ENCODE peak calls at places on chromosomes 5 and 9, in six cellular contexts. I, P, W, S, L and K are unnamed samples.
A peak's percentile ranks its signal among the peaks of the same experiment; 100 is the strongest.

GRCh38 chr9:13804532-13804931 is 509.4 kb downstream of the NFIB start:
- DNase-seq in I (peak; percentile 17), P (no peak), W (no peak), S (no peak), L (no peak), K (no peak)

GRCh38 chr5:151162794-151163193 is 5.2 kb upstream of the ANXA6 start:
- DNase-seq in I (peak; percentile 41), P (no peak), W (no peak), S (no peak), L (no peak), K (no peak)

GRCh38 chr9:91187965-91188344 is 173.8 kb downstream of the AUH start:
- DNase-seq in I (peak; percentile 82), P (no peak), W (no peak), S (no peak), L (no peak), K (no peak)

GRCh38 chr5:180633283-180634177 is 15.9 kb downstream of the FLT4 start:
- DNase-seq in I (no peak), P (no peak), W (no peak), S (no peak), L (no peak), K (no peak)

GRCh38 chr9:70795841-70796240 is 325.6 kb downstream of the TRPM3 start:
- DNase-seq in I (no peak), P (no peak), W (no peak), S (no peak), L (no peak), K (no peak)

GRCh38 chr9:108543251-108543768 is 312.5 kb downstream of the ACTL7B start:
- DNase-seq in I (peak; percentile 53), P (no peak), W (no peak), S (peak; percentile 25), L (no peak), K (no peak)

GRCh38 chr5:177539411-177539810 is 15.0 kb downstream of the FAM193B start:
- DNase-seq in I (peak; percentile 77), P (no peak), W (no peak), S (no peak), L (no peak), K (no peak)

GRCh38 chr5:147661576-147661975 is 121.0 kb downstream of the JAKMIP2 start:
- DNase-seq in I (no peak), P (no peak), W (no peak), S (no peak), L (no peak), K (no peak)

GRCh38 chr5:71955718-71956117 is 151.6 kb upstream of the MAP1B start:
- DNase-seq in I (no peak), P (no peak), W (no peak), S (no peak), L (no peak), K (no peak)

GRCh38 chr9:133050142-133050541 is 11.6 kb upstream of the CEL start:
- DNase-seq in I (peak; percentile 16), P (no peak), W (no peak), S (no peak), L (no peak), K (no peak)

GRCh38 chr9:31588010-31588409 is 796.4 kb upstream of the ACO1 start:
- DNase-seq in I (no peak), P (no peak), W (no peak), S (no peak), L (no peak), K (no peak)

GRCh38 chr5:98816574-98817222 is 43.2 kb downstream of the RGMB start:
- DNase-seq in I (no peak), P (no peak), W (no peak), S (no peak), L (peak; percentile 10), K (no peak)

GRCh38 chr5:122327110-122327509 is 15.1 kb downstream of the SNCAIP start:
- DNase-seq in I (no peak), P (no peak), W (no peak), S (no peak), L (no peak), K (no peak)

GRCh38 chr5:171709930-171710329 is 75.7 kb upstream of the SMIM23 start:
- DNase-seq in I (no peak), P (no peak), W (no peak), S (no peak), L (no peak), K (no peak)

GRCh38 chr5:56668996-56669395 is 146.4 kb upstream of the MAP3K1 start:
- DNase-seq in I (no peak), P (no peak), W (no peak), S (no peak), L (peak; percentile 58), K (no peak)

GRCh38 chr5:56671571-56671970 is 143.8 kb upstream of the MAP3K1 start:
- DNase-seq in I (no peak), P (no peak), W (no peak), S (no peak), L (no peak), K (no peak)

GRCh38 chr5:56667692-56668091 is 147.7 kb upstream of the MAP3K1 start:
- DNase-seq in I (no peak), P (no peak), W (no peak), S (no peak), L (no peak), K (no peak)

GRCh38 chr5:56670916-56671315 is 144.4 kb upstream of the MAP3K1 start:
- DNase-seq in I (peak; percentile 69), P (no peak), W (no peak), S (no peak), L (no peak), K (no peak)

GRCh38 chr5:56669534-56670483 is 145.5 kb upstream of the MAP3K1 start:
- DNase-seq in I (peak; percentile 12), P (no peak), W (peak; percentile 98), S (peak; percentile 51), L (peak; percentile 48), K (no peak)
- H2AFZ ChIP-seq in I (peak overlapping the region; percentile 67), P (no peak overlapping the region), W (no peak overlapping the region), S (no peak overlapping the region), L (peak overlapping the region; percentile 79), K (peak overlapping the region; percentile 21)

GRCh38 chr9:33264473-33265177 is at the start of the genes BAG1 and CHMP5:
- DNase-seq in I (peak; percentile 99), P (peak; percentile 97), W (peak; percentile 96), S (peak; percentile 99), L (peak; percentile 98), K (peak; percentile 98)

GRCh38 chr9:33265211-33265885 is 499 bp downstream of the CHMP5 start:
- DNase-seq in I (no peak), P (no peak), W (no peak), S (no peak), L (no peak), K (no peak)

GRCh38 chr9:33263936-33264472 is 504 bp downstream of the BAG1 start:
- DNase-seq in I (no peak), P (no peak), W (no peak), S (no peak), L (peak; percentile 10), K (no peak)

GRCh38 chr9:33260372-33260771 is 4.1 kb downstream of the BAG1 start:
- DNase-seq in I (no peak), P (peak; percentile 37), W (no peak), S (no peak), L (no peak), K (no peak)

DNA sequence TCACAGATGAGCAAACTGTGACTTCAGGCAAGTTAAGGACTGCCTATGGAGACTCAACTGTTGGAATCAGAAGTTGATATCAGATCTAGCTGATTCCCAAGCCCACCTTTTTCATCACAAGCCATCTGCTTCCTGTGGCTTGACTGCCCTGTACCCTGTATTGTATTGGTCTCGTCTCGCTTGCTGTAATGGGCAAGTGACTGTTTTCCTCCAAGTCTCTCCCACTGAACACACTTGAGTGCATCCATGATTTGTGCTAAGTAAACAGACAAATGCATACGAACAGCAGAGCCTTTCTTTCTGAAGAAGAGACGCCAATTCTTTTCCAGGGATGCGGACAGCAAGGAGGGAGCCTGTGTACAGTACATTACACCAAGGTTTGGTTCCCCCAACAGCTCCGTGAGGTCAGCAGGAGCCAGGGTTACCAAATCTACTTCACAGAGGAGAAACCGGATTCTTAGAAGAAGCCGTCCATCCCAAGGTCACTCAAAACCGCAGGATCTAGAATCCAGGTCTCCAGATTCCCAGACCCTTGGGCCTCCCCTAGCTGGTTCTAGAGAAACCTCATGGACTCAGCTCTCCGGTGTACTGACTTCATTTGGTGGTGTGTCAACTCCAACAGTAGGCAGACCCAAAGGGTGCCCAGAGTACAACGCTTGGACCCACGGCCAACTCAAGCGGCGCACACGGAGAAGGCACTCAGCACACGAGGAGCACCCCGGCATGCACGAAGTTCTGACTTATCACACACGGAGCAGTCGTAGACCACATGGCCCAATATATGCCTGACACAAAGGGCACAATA is 1.2 kb downstream of the BAG1 start:
- DNase-seq in I (no peak), P (no peak), W (no peak), S (no peak), L (peak; percentile 18), K (no peak)
- TF ChIP-seq CEBPB in I (no peak), P (no peak), W (no peak), S (no peak), L (no peak), K (no peak)

GRCh38 chr5:17890501-17890900 is 256.2 kb downstream of the TAF11L14 start:
- DNase-seq in I (no peak), P (no peak), W (no peak), S (no peak), L (no peak), K (no peak)
- H2AFZ ChIP-seq in I (no peak overlapping the region), P (no peak overlapping the region), W (no peak overlapping the region), S (no peak overlapping the region), L (no peak overlapping the region), K (no peak overlapping the region)

GRCh38 chr5:73028991-73029540 is 73.2 kb downstream of the FCHO2 start:
- DNase-seq in I (peak; percentile 85), P (no peak), W (no peak), S (no peak), L (no peak), K (no peak)
- TF ChIP-seq CEBPB in I (peak; percentile 30), P (no peak), W (no peak), S (no peak), L (no peak), K (no peak)

DNA sequence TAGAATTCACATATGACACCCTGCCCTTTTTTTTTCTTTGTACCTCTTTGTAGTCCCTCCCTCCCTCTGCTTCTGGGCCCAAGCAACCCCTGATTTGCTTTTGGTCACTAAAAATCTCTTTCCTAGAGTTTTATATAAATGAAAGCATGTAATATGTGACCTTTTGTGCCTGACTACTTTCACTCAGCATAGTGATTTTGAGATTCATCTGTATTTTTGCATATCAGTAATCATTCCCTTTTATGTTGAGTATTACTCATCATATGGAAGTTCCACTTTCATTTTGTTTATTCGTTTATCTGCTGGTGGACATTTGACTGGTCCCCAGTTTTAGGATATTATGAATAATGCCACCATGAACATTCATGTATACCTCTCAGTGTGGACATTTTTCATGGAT is 115.9 kb upstream of the S1PR3 start:
- DNase-seq in I (no peak), P (no peak), W (no peak), S (no peak), L (no peak), K (no peak)
- H2AFZ ChIP-seq in I (no peak overlapping the region), P (no peak overlapping the region), W (no peak overlapping the region), S (no peak overlapping the region), L (no peak overlapping the region), K (no peak overlapping the region)